ENCODE peak calls at places on chromosomes 16 and 17, in six cellular contexts. One of them, this sample, is unnamed.

GRCh38 chr17:28871056-28871579 is 16.3 kb downstream of the ERAL1 start:
- DNase-seq in GM23248: no peak
- DNase-seq in NCI-H510A treated with DMSO at 0.1 percent for 48 hours: no peak
- DNase-seq in T-helper 22 cell: no peak
- DNase-seq in AG08395: no peak
- DNase-seq in stimulated activated CD8-positive, alpha-beta memory T cell treated with anti-CD3 and anti-CD28 coated beads, Interleukin-4, amount 100 ng/mL, for 1 hour: no peak
- DNase-seq in this sample: no peak

GRCh38 chr16:711548-712320 is 3.2 kb upstream of the METRN start:
- DNase-seq in GM23248: peak; percentile 80
- DNase-seq in AG08395: peak; percentile 90
- DNase-seq in NCI-H510A treated with DMSO at 0.1 percent for 48 hours: peak; percentile 34
- DNase-seq in T-helper 22 cell: peak; percentile 52
- DNase-seq in stimulated activated CD8-positive, alpha-beta memory T cell treated with anti-CD3 and anti-CD28 coated beads, Interleukin-4, amount 100 ng/mL, for 1 hour: peak; percentile 58
- DNase-seq in this sample: no peak

GRCh38 chr16:4685776-4686496 is 7.4 kb upstream of the NUDT16L1 start:
- DNase-seq in stimulated activated CD8-positive, alpha-beta memory T cell treated with anti-CD3 and anti-CD28 coated beads, Interleukin-4, amount 100 ng/mL, for 1 hour: no peak
- DNase-seq in T-helper 22 cell: no peak
- DNase-seq in GM23248: no peak
- DNase-seq in NCI-H510A treated with DMSO at 0.1 percent for 48 hours: no peak
- DNase-seq in AG08395: no peak
- DNase-seq in this sample: no peak

GRCh38 chr17:47692895-47693666 is 880 bp upstream of the TBKBP1 start:
- DNase-seq in GM23248: peak; percentile 37
- DNase-seq in stimulated activated CD8-positive, alpha-beta memory T cell treated with anti-CD3 and anti-CD28 coated beads, Interleukin-4, amount 100 ng/mL, for 1 hour: no peak
- DNase-seq in NCI-H510A treated with DMSO at 0.1 percent for 48 hours: peak; percentile 54
- DNase-seq in AG08395: no peak
- DNase-seq in T-helper 22 cell: no peak
- DNase-seq in this sample: no peak

GRCh38 chr17:43467981-43468541 is 15.7 kb upstream of the DHX8 start:
- DNase-seq in T-helper 22 cell: no peak
- DNase-seq in NCI-H510A treated with DMSO at 0.1 percent for 48 hours: no peak
- DNase-seq in AG08395: peak; percentile 88
- DNase-seq in GM23248: peak; percentile 91
- DNase-seq in stimulated activated CD8-positive, alpha-beta memory T cell treated with anti-CD3 and anti-CD28 coated beads, Interleukin-4, amount 100 ng/mL, for 1 hour: no peak
- DNase-seq in this sample: no peak

GRCh38 chr17:50922739-50923405 is 56.7 kb upstream of the TOB1 start:
- DNase-seq in stimulated activated CD8-positive, alpha-beta memory T cell treated with anti-CD3 and anti-CD28 coated beads, Interleukin-4, amount 100 ng/mL, for 1 hour: no peak
- DNase-seq in AG08395: no peak
- DNase-seq in T-helper 22 cell: no peak
- DNase-seq in NCI-H510A treated with DMSO at 0.1 percent for 48 hours: no peak
- DNase-seq in GM23248: no peak
- DNase-seq in this sample: no peak

GRCh38 chr17:50596191-50597037 is 35.9 kb downstream of the CACNA1G start:
- DNase-seq in T-helper 22 cell: no peak
- DNase-seq in GM23248: no peak
- DNase-seq in stimulated activated CD8-positive, alpha-beta memory T cell treated with anti-CD3 and anti-CD28 coated beads, Interleukin-4, amount 100 ng/mL, for 1 hour: no peak
- DNase-seq in NCI-H510A treated with DMSO at 0.1 percent for 48 hours: peak; percentile 44
- DNase-seq in AG08395: no peak
- DNase-seq in this sample: no peak

GRCh38 chr17:29155966-29156338 is 24.2 kb downstream of the MYO18A start:
- DNase-seq in GM23248: peak; percentile 14
- DNase-seq in T-helper 22 cell: no peak
- DNase-seq in NCI-H510A treated with DMSO at 0.1 percent for 48 hours: no peak
- DNase-seq in stimulated activated CD8-positive, alpha-beta memory T cell treated with anti-CD3 and anti-CD28 coated beads, Interleukin-4, amount 100 ng/mL, for 1 hour: no peak
- DNase-seq in AG08395: no peak
- DNase-seq in this sample: no peak

GRCh38 chr16:75287708-75288107 is 36.3 kb upstream of the BCAR1 start:
- DNase-seq in T-helper 22 cell: no peak
- DNase-seq in NCI-H510A treated with DMSO at 0.1 percent for 48 hours: no peak
- DNase-seq in stimulated activated CD8-positive, alpha-beta memory T cell treated with anti-CD3 and anti-CD28 coated beads, Interleukin-4, amount 100 ng/mL, for 1 hour: no peak
- DNase-seq in AG08395: no peak
- DNase-seq in GM23248: no peak
- DNase-seq in this sample: no peak

GRCh38 chr16:27685802-27686201 is 135.9 kb downstream of the KATNIP start:
- DNase-seq in GM23248: peak; percentile 44
- DNase-seq in stimulated activated CD8-positive, alpha-beta memory T cell treated with anti-CD3 and anti-CD28 coated beads, Interleukin-4, amount 100 ng/mL, for 1 hour: no peak
- DNase-seq in T-helper 22 cell: no peak
- DNase-seq in NCI-H510A treated with DMSO at 0.1 percent for 48 hours: no peak
- DNase-seq in AG08395: peak; percentile 35
- DNase-seq in this sample: peak; percentile 72

GRCh38 chr17:73643012-73643845 is 1.0 kb downstream of the SDK2 start:
- DNase-seq in T-helper 22 cell: no peak
- DNase-seq in stimulated activated CD8-positive, alpha-beta memory T cell treated with anti-CD3 and anti-CD28 coated beads, Interleukin-4, amount 100 ng/mL, for 1 hour: peak; percentile 17
- DNase-seq in NCI-H510A treated with DMSO at 0.1 percent for 48 hours: peak; percentile 67
- DNase-seq in GM23248: peak; percentile 26
- DNase-seq in AG08395: peak; percentile 50
- DNase-seq in this sample: no peak

GRCh38 chr17:28610372-28610771 is 3.6 kb downstream of the RSKR start:
- DNase-seq in stimulated activated CD8-positive, alpha-beta memory T cell treated with anti-CD3 and anti-CD28 coated beads, Interleukin-4, amount 100 ng/mL, for 1 hour: no peak
- DNase-seq in NCI-H510A treated with DMSO at 0.1 percent for 48 hours: no peak
- DNase-seq in T-helper 22 cell: no peak
- DNase-seq in GM23248: no peak
- DNase-seq in AG08395: no peak
- DNase-seq in this sample: no peak

GRCh38 chr17:28547623-28548416 is 4.6 kb downstream of the UNC119 start:
- DNase-seq in stimulated activated CD8-positive, alpha-beta memory T cell treated with anti-CD3 and anti-CD28 coated beads, Interleukin-4, amount 100 ng/mL, for 1 hour: no peak
- DNase-seq in GM23248: peak; percentile 76
- DNase-seq in T-helper 22 cell: no peak
- DNase-seq in NCI-H510A treated with DMSO at 0.1 percent for 48 hours: peak; percentile 75
- DNase-seq in AG08395: peak; percentile 85
- DNase-seq in this sample: peak; percentile 49

GRCh38 chr16:2960183-2961010 is 3.7 kb upstream of the KREMEN2 start:
- DNase-seq in T-helper 22 cell: no peak
- DNase-seq in GM23248: no peak
- DNase-seq in AG08395: no peak
- DNase-seq in NCI-H510A treated with DMSO at 0.1 percent for 48 hours: no peak
- DNase-seq in stimulated activated CD8-positive, alpha-beta memory T cell treated with anti-CD3 and anti-CD28 coated beads, Interleukin-4, amount 100 ng/mL, for 1 hour: no peak
- DNase-seq in this sample: no peak

GRCh38 chr16:78443780-78444422 is 344.4 kb downstream of the WWOX start:
- DNase-seq in stimulated activated CD8-positive, alpha-beta memory T cell treated with anti-CD3 and anti-CD28 coated beads, Interleukin-4, amount 100 ng/mL, for 1 hour: no peak
- DNase-seq in AG08395: no peak
- DNase-seq in NCI-H510A treated with DMSO at 0.1 percent for 48 hours: no peak
- DNase-seq in T-helper 22 cell: no peak
- DNase-seq in GM23248: peak; percentile 0
- DNase-seq in this sample: peak; percentile 9

GRCh38 chr17:2595736-2596135 is 2.3 kb downstream of the PAFAH1B1 start:
- DNase-seq in T-helper 22 cell: no peak
- DNase-seq in AG08395: no peak
- DNase-seq in NCI-H510A treated with DMSO at 0.1 percent for 48 hours: no peak
- DNase-seq in GM23248: peak; percentile 58
- DNase-seq in stimulated activated CD8-positive, alpha-beta memory T cell treated with anti-CD3 and anti-CD28 coated beads, Interleukin-4, amount 100 ng/mL, for 1 hour: no peak
- DNase-seq in this sample: no peak

GRCh38 chr17:31321971-31322370 is 549 bp upstream of the EVI2A start:
- DNase-seq in AG08395: no peak
- DNase-seq in NCI-H510A treated with DMSO at 0.1 percent for 48 hours: no peak
- DNase-seq in T-helper 22 cell: no peak
- DNase-seq in GM23248: no peak
- DNase-seq in stimulated activated CD8-positive, alpha-beta memory T cell treated with anti-CD3 and anti-CD28 coated beads, Interleukin-4, amount 100 ng/mL, for 1 hour: no peak
- DNase-seq in this sample: no peak

This sample was measured in smooth muscle cell of the brain vasculature.